ENCODE peak calls at places on chromosomes 5 and 9, in six cellular contexts. O, J, I, M, K and X are unnamed samples.

GRCh38 chr5:142426129-142426641 is 101.4 kb upstream of the SPRY4 start:
- DNase-seq in O (no peak), J (peak), I (peak), M (peak), K (peak), X (no peak)

GRCh38 chr5:169980418-169981053 is at the start of gene INSYN2B:
- DNase-seq in O (no peak), J (peak), I (peak), M (peak), K (peak), X (peak)

GRCh38 chr9:65404232-65405006 is 119.4 kb upstream of the FOXD4L5 start:
- DNase-seq in O (no peak), J (no peak), I (no peak), M (no peak), K (no peak), X (no peak)

GRCh38 chr5:139638736-139639618 is 9.2 kb upstream of the CXXC5 start:
- DNase-seq in O (no peak), J (no peak), I (no peak), M (peak), K (no peak), X (peak)

GRCh38 chr5:169100735-169101075 is 200.2 kb downstream of the SLIT3 start:
- DNase-seq in O (no peak), J (peak), I (no peak), M (no peak), K (no peak), X (no peak)

GRCh38 chr9:30504502-30504905 is 1879.9 kb upstream of the ACO1 start:
- DNase-seq in O (no peak), J (no peak), I (no peak), M (no peak), K (no peak), X (no peak)

GRCh38 chr5:31401691-31402090 is 130.2 kb downstream of the DROSHA start:
- DNase-seq in O (no peak), J (no peak), I (no peak), M (no peak), K (no peak), X (no peak)

GRCh38 chr5:62286834-62287611 is 19.0 kb upstream of the KIF2A start:
- DNase-seq in O (no peak), J (no peak), I (no peak), M (no peak), K (no peak), X (no peak)

GRCh38 chr5:95857185-95857945 is 34.8 kb upstream of the GLRX start:
- DNase-seq in O (no peak), J (no peak), I (peak), M (no peak), K (peak), X (no peak)

GRCh38 chr9:89154218-89154617 is 24.4 kb downstream of the SHC3 start:
- DNase-seq in O (no peak), J (no peak), I (no peak), M (no peak), K (no peak), X (no peak)

GRCh38 chr5:93579561-93580386 is 1.2 kb downstream of the NR2F1-AS1 start:
- DNase-seq in O (no peak), J (no peak), I (peak), M (peak), K (no peak), X (peak)

GRCh38 chr9:88033303-88033702 is 59.0 kb upstream of the CDK20 start:
- DNase-seq in O (no peak), J (no peak), I (no peak), M (no peak), K (no peak), X (no peak)

GRCh38 chr9:96141666-96142065 is 160.3 kb downstream of the HSD17B3 start:
- DNase-seq in O (no peak), J (peak), I (peak), M (no peak), K (no peak), X (no peak)

GRCh38 chr9:81557957-81558791 is 131.2 kb downstream of the TLE1 start:
- DNase-seq in O (no peak), J (peak), I (peak), M (peak), K (no peak), X (peak)

GRCh38 chr9:17229945-17230560 is 95.2 kb downstream of the CNTLN start:
- DNase-seq in O (no peak), J (no peak), I (no peak), M (no peak), K (no peak), X (no peak)

GRCh38 chr9:95725045-95725444 is 150.4 kb upstream of the ERCC6L2 start:
- DNase-seq in O (no peak), J (no peak), I (no peak), M (no peak), K (no peak), X (no peak)

GRCh38 chr9:99824378-99825157 is 2.9 kb downstream of the NR4A3 start:
- DNase-seq in O (no peak), J (peak), I (no peak), M (peak), K (no peak), X (peak)

GRCh38 chr9:137053944-137054931 is at the start of gene ENTPD2:
- DNase-seq in O (no peak), J (no peak), I (no peak), M (no peak), K (no peak), X (peak)

GRCh38 chr5:89457411-89458329 is 574.7 kb upstream of the MEF2C start:
- DNase-seq in O (no peak), J (peak), I (no peak), M (no peak), K (peak), X (no peak)

GRCh38 chr9:35650341-35651158 is at the start of gene SIT1:
- DNase-seq in O (no peak), J (no peak), I (no peak), M (no peak), K (no peak), X (no peak)

GRCh38 chr9:122719218-122719617 is 4.6 kb upstream of the OR1L4 start:
- DNase-seq in O (no peak), J (no peak), I (no peak), M (no peak), K (no peak), X (no peak)

GRCh38 chr5:33901176-33901575 is 9.4 kb upstream of the ADAMTS12 start:
- DNase-seq in O (no peak), J (no peak), I (peak), M (no peak), K (no peak), X (peak)

GRCh38 chr5:56055859-56056258 is 61.1 kb upstream of the IL6ST start:
- DNase-seq in O (no peak), J (no peak), I (no peak), M (no peak), K (no peak), X (no peak)

GRCh38 chr9:114098021-114098659 is 952 bp downstream of the KIF12 start:
- DNase-seq in O (no peak), J (no peak), I (no peak), M (no peak), K (no peak), X (peak)

GRCh38 chr5:56346044-56346710 is 113.0 kb upstream of the ANKRD55 start:
- DNase-seq in O (no peak), J (no peak), I (no peak), M (no peak), K (no peak), X (no peak)

GRCh38 chr5:83294246-83294645 is 177.3 kb upstream of the VCAN start:
- DNase-seq in O (no peak), J (no peak), I (no peak), M (no peak), K (no peak), X (no peak)

GRCh38 chr5:132800545-132800944 is 12.6 kb upstream of the SOWAHA start:
- DNase-seq in O (no peak), J (no peak), I (no peak), M (no peak), K (no peak), X (no peak)

GRCh38 chr5:179231309-179231708 is 114.0 kb downstream of the ADAMTS2 start:
- DNase-seq in O (no peak), J (no peak), I (no peak), M (no peak), K (no peak), X (no peak)

GRCh38 chr9:121307976-121308375 is 40.0 kb downstream of the GSN start:
- DNase-seq in O (no peak), J (no peak), I (no peak), M (no peak), K (no peak), X (no peak)

GRCh38 chr9:99867968-99868367 is 38.5 kb upstream of the STX17 start:
- DNase-seq in O (no peak), J (no peak), I (no peak), M (no peak), K (no peak), X (no peak)

GRCh38 chr5:141422742-141423291 is 2.0 kb downstream of the PCDHGA11 start:
- DNase-seq in O (no peak), J (no peak), I (no peak), M (no peak), K (no peak), X (no peak)

GRCh38 chr9:93585695-93586094 is 9.3 kb downstream of the PHF2 start:
- DNase-seq in O (no peak), J (no peak), I (no peak), M (no peak), K (no peak), X (no peak)

GRCh38 chr9:91948423-91949292 is 1.4 kb downstream of the ROR2 start:
- DNase-seq in O (no peak), J (peak), I (peak), M (peak), K (no peak), X (peak)

GRCh38 chr5:163165277-163165676 is 272.1 kb upstream of the CCNG1 start:
- DNase-seq in O (no peak), J (no peak), I (no peak), M (peak), K (no peak), X (no peak)

GRCh38 chr9:68931821-68932220 is 82.1 kb downstream of the PRKACG start:
- DNase-seq in O (no peak), J (no peak), I (no peak), M (no peak), K (no peak), X (peak)

GRCh38 chr9:123640792-123641222 is 284.8 kb downstream of the CRB2 start:
- DNase-seq in O (no peak), J (no peak), I (no peak), M (peak), K (no peak), X (no peak)

GRCh38 chr9:75488082-75488713 is 399.9 kb downstream of the OSTF1 start:
- DNase-seq in O (no peak), J (no peak), I (no peak), M (peak), K (no peak), X (peak)

GRCh38 chr5:136703706-136704105 is 338.4 kb upstream of the TRPC7 start:
- DNase-seq in O (no peak), J (no peak), I (no peak), M (no peak), K (no peak), X (no peak)